ENCODE peak calls at places on chromosome 15, in five cellular contexts. P, U, K, O and M are unnamed samples. For H3K9me3, the result is how much of the 10 kb centered on the place peaks cover.

GRCh38 chr15:74635228-74635627 is 19.6 kb downstream of the CLK3 start:
- DNase-seq in P (peak), U (no peak), K (no peak), O (no peak), M (peak)

GRCh38 chr15:67369359-67369758 is 114.8 kb downstream of the IQCH start:
- DNase-seq in P (no peak), U (no peak), K (no peak), O (no peak), M (no peak)

GRCh38 chr15:55226127-55226526 is 29.4 kb upstream of the RSL24D1 start:
- DNase-seq in P (no peak), U (no peak), K (no peak), O (no peak), M (no peak)

GRCh38 chr15:100775581-100776185 is 103.9 kb upstream of the ALDH1A3 start:
- DNase-seq in P (no peak), U (no peak), K (no peak), O (no peak), M (no peak)

GRCh38 chr15:101510212-101511197 is 21.0 kb upstream of the PCSK6 start:
- DNase-seq in P (no peak), U (no peak), K (no peak), O (no peak), M (no peak)

GRCh38 chr15:77097921-77098320 is 27.0 kb upstream of the TSPAN3 start:
- DNase-seq in P (no peak), U (no peak), K (no peak), O (no peak), M (no peak)

GRCh38 chr15:99953886-99954285 is 220.6 kb upstream of the LYSMD4 start:
- DNase-seq in P (no peak), U (no peak), K (no peak), O (no peak), M (no peak)

GRCh38 chr15:22888120-22888859 is 49.8 kb downstream of the NIPA2 start:
- DNase-seq in P (no peak), U (no peak), K (peak), O (no peak), M (no peak)

GRCh38 chr15:65381445-65382145 is 3.8 kb upstream of the IGDCC3 start:
- DNase-seq in P (no peak), U (no peak), K (no peak), O (no peak), M (no peak)

GRCh38 chr15:68612979-68613740 is 34.4 kb downstream of the CORO2B start:
- DNase-seq in P (no peak), U (no peak), K (no peak), O (no peak), M (no peak)

GRCh38 chr15:32659340-32659831 is 17.9 kb downstream of the SCG5 start:
- DNase-seq in P (peak), U (no peak), K (peak), O (no peak), M (no peak)

GRCh38 chr15:76206325-76206976 is 104.8 kb downstream of the ETFA start:
- DNase-seq in P (peak), U (peak), K (peak), O (peak), M (no peak)

GRCh38 chr15:67472957-67473356 is 48.0 kb upstream of the C15orf61 start:
- DNase-seq in P (no peak), U (no peak), K (peak), O (no peak), M (no peak)

GRCh38 chr15:93454788-93455187 is 365.8 kb upstream of the RGMA start:
- DNase-seq in P (no peak), U (no peak), K (no peak), O (no peak), M (no peak)

GRCh38 chr15:68590721-68591389 is 12.1 kb downstream of the CORO2B start:
- DNase-seq in P (no peak), U (no peak), K (no peak), O (no peak), M (no peak)

GRCh38 chr15:83764201-83764839 is 110.4 kb downstream of the ADAMTSL3 start:
- DNase-seq in P (no peak), U (no peak), K (no peak), O (peak), M (no peak)

GRCh38 chr15:40878785-40879184 is 4.8 kb upstream of the RHOV start:
- DNase-seq in P (no peak), U (no peak), K (no peak), O (no peak), M (peak)

GRCh38 chr15:77907824-77908751 is 169.4 kb downstream of the TBC1D2B start:
- DNase-seq in P (peak), U (no peak), K (peak), O (no peak), M (peak)

GRCh38 chr15:77605582-77605981 is 27.1 kb downstream of the LINGO1 start:
- DNase-seq in P (peak), U (no peak), K (no peak), O (no peak), M (no peak)

GRCh38 chr15:82995938-82996337 is 9.9 kb downstream of the RAMAC start:
- DNase-seq in P (no peak), U (no peak), K (no peak), O (no peak), M (no peak)

GRCh38 chr15:58587481-58587880 is 155.7 kb downstream of the LIPC start:
- DNase-seq in P (no peak), U (no peak), K (no peak), O (no peak), M (no peak)

GRCh38 chr15:38708672-38709188 is 144.1 kb upstream of the RASGRP1 start:
- DNase-seq in P (no peak), U (no peak), K (no peak), O (no peak), M (no peak)

DNA sequence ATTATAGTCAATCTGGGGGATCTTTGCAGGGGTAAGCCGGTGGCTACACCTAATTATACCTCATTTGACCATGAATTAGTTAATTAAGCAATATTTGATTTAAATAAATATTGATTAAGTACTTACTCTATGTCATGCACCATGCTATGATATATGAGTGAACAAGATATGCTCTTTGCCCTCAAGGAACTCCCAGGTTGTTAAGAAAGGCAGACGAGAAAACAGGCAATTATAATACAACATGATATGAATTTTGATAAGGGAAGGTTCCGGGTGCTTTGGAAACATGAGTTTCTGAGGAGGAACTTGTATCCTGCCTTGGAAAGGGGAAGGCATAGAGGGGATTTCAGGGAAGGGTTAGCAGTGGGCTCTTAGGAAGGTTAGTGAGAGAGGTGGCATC is 412.9 kb downstream of the WDR72 start:
- DNase-seq in P (no peak), U (no peak), K (no peak), O (no peak), M (no peak)
- H3K9me3 ChIP-seq in P (under half), U (under half), K (under half), O (under half), M (under half)

DNA sequence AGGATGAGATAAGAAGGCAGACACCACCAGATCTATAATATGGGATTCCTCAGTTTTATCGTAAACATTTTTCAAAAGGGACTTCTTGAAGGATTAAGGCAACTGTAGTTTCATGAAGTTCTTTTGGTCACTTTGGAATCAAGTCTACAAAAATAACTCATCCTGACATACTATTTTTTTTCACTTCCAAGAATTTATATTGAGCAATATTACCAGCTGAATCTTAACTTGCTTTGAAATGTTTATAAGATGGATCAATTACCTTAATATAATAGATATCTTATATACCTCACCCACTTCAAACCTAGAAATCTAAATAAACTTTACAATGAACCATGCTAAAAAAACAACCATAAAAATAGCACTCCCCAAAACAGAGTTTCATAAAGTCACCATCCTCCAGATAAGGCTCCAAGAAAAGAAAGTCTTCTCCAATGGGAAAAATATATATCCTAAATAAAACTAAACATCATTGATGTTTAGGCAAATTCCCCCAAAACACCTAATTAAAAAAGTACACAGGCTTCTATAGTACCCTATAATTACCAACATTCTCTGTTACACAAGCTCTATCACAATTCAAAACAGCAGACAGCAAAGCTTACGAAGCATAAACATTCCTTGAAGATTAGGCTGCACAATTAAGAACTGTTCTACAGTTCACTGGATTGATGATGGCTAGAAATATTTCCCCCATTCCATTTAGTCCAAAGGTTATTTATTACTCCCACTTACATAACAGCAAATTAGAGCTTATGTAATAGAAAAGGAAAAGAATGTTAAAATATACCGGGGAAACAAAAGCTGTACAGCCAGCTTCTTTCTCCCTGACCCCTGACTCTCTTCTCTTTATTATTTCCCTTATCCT is 49.6 kb downstream of the UACA start:
- DNase-seq in P (no peak), U (no peak), K (no peak), O (no peak), M (no peak)
- H3K9me3 ChIP-seq in P (under half), U (under half), K (under half), O (under half), M (under half)

DNA sequence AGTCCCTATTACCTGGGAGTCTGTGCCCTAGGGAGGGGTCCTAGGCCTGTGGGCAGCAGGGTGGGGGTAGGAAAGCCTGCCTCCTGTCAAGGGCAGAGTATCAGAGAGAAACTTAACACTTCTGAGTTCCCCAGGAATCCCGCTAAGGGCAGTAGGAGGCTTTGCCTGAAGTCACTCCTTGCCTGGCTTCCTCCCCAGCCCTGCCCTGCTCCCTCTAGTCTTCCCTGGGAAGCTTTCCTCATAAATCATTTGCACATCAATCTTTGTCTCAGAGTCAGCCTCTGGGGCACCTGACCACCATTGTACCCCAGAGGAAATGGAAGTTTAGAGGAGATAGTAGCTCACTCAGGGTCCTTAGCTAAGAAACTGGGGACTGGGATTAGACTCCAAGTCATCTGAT is 129.4 kb upstream of the TLE3 start:
- DNase-seq in P (no peak), U (no peak), K (no peak), O (no peak), M (peak)
- H3K9me3 ChIP-seq in P (under half), U (under half), K (under half), O (under half), M (under half)

GRCh38 chr15:31239409-31239808 is 87.2 kb upstream of the KLF13 start:
- DNase-seq in P (no peak), U (no peak), K (no peak), O (no peak), M (no peak)

GRCh38 chr15:31238906-31239305 is 87.7 kb upstream of the KLF13 start:
- DNase-seq in P (no peak), U (no peak), K (no peak), O (no peak), M (no peak)

GRCh38 chr15:31245135-31245689 is 81.4 kb upstream of the KLF13 start:
- DNase-seq in P (no peak), U (no peak), K (no peak), O (no peak), M (no peak)

GRCh38 chr15:31243895-31244294 is 82.7 kb upstream of the KLF13 start:
- DNase-seq in P (no peak), U (no peak), K (no peak), O (no peak), M (no peak)

GRCh38 chr15:31241888-31242287 is 84.7 kb upstream of the KLF13 start:
- DNase-seq in P (no peak), U (no peak), K (no peak), O (no peak), M (no peak)
- H3K9me3 ChIP-seq in P (under half), U (under half), K (under half), O (under half), M (under half)

DNA sequence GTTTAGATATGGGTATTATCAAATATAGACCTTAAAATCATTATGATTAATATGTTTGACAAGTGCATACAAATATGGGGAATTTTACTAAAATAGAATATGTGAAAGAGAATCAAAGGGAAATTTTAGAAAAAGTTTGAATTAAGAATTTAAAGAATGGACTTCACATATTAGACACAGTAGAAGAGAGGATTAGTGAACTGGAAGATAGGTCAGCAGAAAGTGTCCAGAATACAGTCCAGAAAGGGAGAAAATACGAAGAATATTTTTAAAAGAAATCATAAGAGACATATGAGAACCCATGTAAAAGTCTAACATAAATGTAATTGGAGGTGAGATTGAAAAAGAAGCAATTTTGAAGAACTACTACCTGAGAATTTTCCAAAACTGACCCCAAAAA is 139.9 kb downstream of the DTWD1 start:
- DNase-seq in P (no peak), U (no peak), K (no peak), O (no peak), M (no peak)
- H3K9me3 ChIP-seq in P (under half), U (half or more), K (under half), O (under half), M (under half)

GRCh38 chr15:24919446-24919845 is 35.3 kb upstream of the SNRPN start:
- DNase-seq in P (no peak), U (no peak), K (no peak), O (no peak), M (peak)

GRCh38 chr15:24924621-24925020 is 30.2 kb upstream of the SNRPN start:
- DNase-seq in P (no peak), U (no peak), K (no peak), O (no peak), M (no peak)

DNA sequence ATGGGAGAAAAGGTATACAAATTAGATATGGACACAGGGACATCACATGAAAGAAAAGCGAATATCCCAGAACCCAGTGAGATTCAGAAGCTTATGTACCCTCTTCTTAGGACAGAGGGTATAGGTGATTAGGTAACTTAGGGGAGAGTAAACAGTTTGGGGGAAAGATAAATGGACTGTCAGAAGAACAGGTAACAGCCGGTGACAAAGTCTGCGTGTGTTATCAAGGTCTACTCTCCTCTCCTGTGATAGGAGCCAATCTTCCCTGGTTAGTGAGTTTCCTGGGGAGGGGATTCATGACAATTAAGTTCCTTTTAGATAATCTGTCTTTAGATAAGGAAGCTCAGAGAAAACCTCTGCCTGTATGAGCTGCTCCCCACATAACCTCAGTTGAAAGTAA is 30.6 kb upstream of the SNRPN start:
- DNase-seq in P (no peak), U (no peak), K (no peak), O (no peak), M (no peak)
- H3K9me3 ChIP-seq in P (under half), U (under half), K (under half), O (under half), M (under half)

GRCh38 chr15:95405447-95405846 is 925.1 kb upstream of the NR2F2 start:
- DNase-seq in P (no peak), U (no peak), K (no peak), O (no peak), M (no peak)
- H3K9me3 ChIP-seq in P (under half), U (under half), K (under half), O (under half), M (under half)

DNA sequence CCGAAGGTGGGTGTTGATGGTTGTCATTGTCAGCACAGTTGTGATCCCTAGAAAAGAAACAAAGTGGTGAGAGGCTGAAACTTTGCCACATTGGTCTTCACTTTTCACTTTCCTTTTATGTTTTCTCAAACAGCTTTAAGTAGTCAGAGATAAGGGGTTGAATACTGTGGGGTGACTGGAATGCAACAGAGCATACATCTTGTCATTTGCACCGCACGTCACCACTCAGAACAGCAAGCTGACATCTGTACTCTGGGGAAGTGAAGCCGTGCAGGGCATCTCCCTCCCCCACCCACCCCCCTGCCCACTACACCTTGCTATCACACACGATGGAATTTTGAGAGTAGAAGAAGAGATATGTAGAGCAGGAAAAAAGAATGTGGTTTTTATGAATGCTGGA is 211.7 kb downstream of the GABRB3 start:
- DNase-seq in P (no peak), U (no peak), K (no peak), O (no peak), M (no peak)
- H3K9me3 ChIP-seq in P (under half), U (under half), K (under half), O (under half), M (under half)